ENCODE peak calls at places on chromosomes 3 and 15, in ten cellular contexts. J, F, C, G, Y, U, L, B, T and K are unnamed samples.

GRCh38 chr3:10160346-10160745 is 4.4 kb upstream of the IRAK2 start:
- DNase-seq in J (no peak), F (peak), C (no peak), G (no peak), Y (no peak), U (no peak), L (no peak), B (no peak), T (no peak), K (no peak)

GRCh38 chr3:160180581-160181216 is 44.5 kb upstream of the C3orf80 start:
- DNase-seq in J (no peak), F (peak), C (peak), G (no peak), Y (no peak), U (no peak), L (no peak), B (no peak), T (peak), K (no peak)

GRCh38 chr3:52986938-52987337 is 58.9 kb downstream of the SFMBT1 start:
- DNase-seq in J (peak), F (peak), C (no peak), G (no peak), Y (no peak), U (no peak), L (no peak), B (no peak), T (peak), K (no peak)

GRCh38 chr3:58135712-58136543 is 74.8 kb downstream of the DNASE1L3 start:
- DNase-seq in J (no peak), F (peak), C (no peak), G (no peak), Y (no peak), U (no peak), L (no peak), B (no peak), T (no peak), K (no peak)

GRCh38 chr15:66170042-66170441 is 83.5 kb downstream of the MEGF11 start:
- DNase-seq in J (no peak), F (no peak), C (no peak), G (no peak), Y (no peak), U (no peak), L (no peak), B (no peak), T (no peak), K (no peak)

GRCh38 chr15:90862964-90863721 is 5.2 kb upstream of the FURIN start:
- DNase-seq in J (peak), F (peak), C (no peak), G (no peak), Y (no peak), U (peak), L (no peak), B (peak), T (peak), K (no peak)

GRCh38 chr3:177567833-177568232 is 370.6 kb upstream of the TBL1XR1 start:
- DNase-seq in J (no peak), F (peak), C (no peak), G (no peak), Y (no peak), U (no peak), L (no peak), B (no peak), T (peak), K (no peak)

GRCh38 chr3:49316696-49317457 is 23.0 kb downstream of the USP4 start:
- DNase-seq in J (no peak), F (no peak), C (peak), G (no peak), Y (no peak), U (no peak), L (no peak), B (no peak), T (no peak), K (no peak)

GRCh38 chr3:61114316-61114953 is 136.8 kb downstream of the FHIT start:
- DNase-seq in J (no peak), F (no peak), C (no peak), G (no peak), Y (no peak), U (no peak), L (no peak), B (no peak), T (no peak), K (no peak)

GRCh38 chr3:138404121-138404520 is 30.3 kb upstream of the ESYT3 start:
- DNase-seq in J (no peak), F (no peak), C (no peak), G (no peak), Y (no peak), U (no peak), L (no peak), B (no peak), T (no peak), K (no peak)

GRCh38 chr3:177127008-177127407 is 70.3 kb downstream of the TBL1XR1 start:
- DNase-seq in J (no peak), F (no peak), C (no peak), G (no peak), Y (no peak), U (peak), L (no peak), B (no peak), T (no peak), K (no peak)

GRCh38 chr3:113495035-113495434 is 19.9 kb downstream of the SPICE1 start:
- DNase-seq in J (peak), F (peak), C (no peak), G (peak), Y (peak), U (peak), L (no peak), B (no peak), T (peak), K (no peak)

GRCh38 chr15:31005660-31006059 is 14.2 kb upstream of the MTMR10 start:
- DNase-seq in J (no peak), F (no peak), C (no peak), G (no peak), Y (no peak), U (no peak), L (no peak), B (no peak), T (no peak), K (no peak)

GRCh38 chr3:110749006-110749405 is 322.6 kb upstream of the NECTIN3 start:
- DNase-seq in J (no peak), F (no peak), C (no peak), G (no peak), Y (no peak), U (no peak), L (no peak), B (no peak), T (no peak), K (no peak)

GRCh38 chr3:42790714-42791229 is 13.5 kb downstream of the HIGD1A start:
- DNase-seq in J (no peak), F (no peak), C (no peak), G (no peak), Y (no peak), U (no peak), L (no peak), B (no peak), T (no peak), K (no peak)